ENCODE peak calls at places on chromosomes 5 and 9, in eight cellular contexts. L is adrenal gland, Z is GM12878, W is spleen, S is uterus, R is suprapubic skin, G is heart left ventricle, X is HCT116. J is an unnamed sample.
A peak's percentile ranks its signal among the peaks of the same experiment; 100 is the strongest.

GRCh38 chr9:91415290-91415689 is 8.3 kb downstream of the NFIL3 start:
- DNase-seq in L (no peak), Z (peak; percentile 32), W (no peak), S (no peak), R (no peak), G (no peak), X (no peak), J (no peak)

GRCh38 chr5:154302181-154302580 is 111.6 kb downstream of the GALNT10 start:
- DNase-seq in L (peak; percentile 9), Z (no peak), W (no peak), S (no peak), R (no peak), G (peak; percentile 71), X (no peak), J (no peak)

GRCh38 chr5:126450388-126450787 is 27.2 kb downstream of the GRAMD2B start:
- DNase-seq in L (peak; percentile 21), Z (no peak), W (no peak), S (no peak), R (no peak), G (no peak), X (no peak), J (no peak)

GRCh38 chr9:111036946-111037743 is 1.1 kb downstream of the LPAR1 start:
- DNase-seq in L (no peak), Z (no peak), W (no peak), S (peak; percentile 25), R (no peak), G (no peak), X (peak; percentile 7), J (peak; percentile 33)

GRCh38 chr5:459562-460412 is 16.8 kb downstream of the EXOC3 start:
- DNase-seq in L (no peak), Z (no peak), W (peak; percentile 70), S (peak; percentile 9), R (peak; percentile 55), G (no peak), X (no peak), J (no peak)

GRCh38 chr5:55519001-55519400 is 15.8 kb downstream of the PLPP1 start:
- DNase-seq in L (no peak), Z (no peak), W (no peak), S (no peak), R (no peak), G (no peak), X (no peak), J (no peak)

GRCh38 chr5:67516959-67517358 is 320.4 kb upstream of the CD180 start:
- DNase-seq in L (no peak), Z (no peak), W (no peak), S (no peak), R (no peak), G (no peak), X (no peak), J (no peak)

GRCh38 chr9:16230731-16231130 is 639.7 kb downstream of the BNC2 start:
- DNase-seq in L (no peak), Z (no peak), W (no peak), S (no peak), R (no peak), G (no peak), X (no peak), J (no peak)

GRCh38 chr5:17398439-17398838 is 99.6 kb upstream of the TAF11L2 start:
- DNase-seq in L (no peak), Z (no peak), W (no peak), S (no peak), R (no peak), G (no peak), X (no peak), J (no peak)

GRCh38 chr9:70510157-70510770 is 95.8 kb upstream of the KLF9 start:
- DNase-seq in L (peak; percentile 36), Z (no peak), W (peak; percentile 69), S (no peak), R (no peak), G (no peak), X (peak; percentile 24), J (peak; percentile 59)

GRCh38 chr9:93263334-93264229 is 79.6 kb downstream of the WNK2 start:
- DNase-seq in L (no peak), Z (no peak), W (peak; percentile 54), S (no peak), R (peak; percentile 44), G (no peak), X (no peak), J (peak; percentile 9)

GRCh38 chr5:9288234-9288633 is 257.6 kb downstream of the SEMA5A start:
- DNase-seq in L (no peak), Z (no peak), W (no peak), S (no peak), R (no peak), G (peak; percentile 74), X (no peak), J (peak; percentile 54)

GRCh38 chr5:149358294-149358651 is 427 bp downstream of the PCYOX1L start:
- DNase-seq in L (peak; percentile 56), Z (no peak), W (peak; percentile 90), S (peak; percentile 55), R (peak; percentile 85), G (peak; percentile 56), X (no peak), J (peak; percentile 67)

DNA sequence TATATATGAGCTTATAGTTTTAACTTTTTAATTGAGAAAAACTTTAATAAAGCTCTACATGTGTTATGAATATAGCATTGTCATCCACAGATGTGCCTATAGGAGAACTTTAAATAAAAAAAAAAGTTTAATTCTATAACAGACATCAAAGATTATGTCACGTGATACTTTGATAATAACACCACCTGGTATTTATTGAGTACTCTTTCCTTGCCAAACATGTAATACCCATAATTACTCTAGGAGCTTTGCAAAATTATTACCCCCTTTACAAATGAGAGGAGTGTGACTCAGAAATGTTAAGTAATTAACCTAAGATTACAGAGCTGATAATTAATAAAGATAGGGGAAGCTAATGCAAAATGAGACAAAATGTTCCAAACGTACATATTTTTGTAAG is 43.0 kb downstream of the ITGA2 start:
- DNase-seq in L (no peak), Z (no peak), W (no peak), S (no peak), R (no peak), G (no peak), X (no peak), J (no peak)
- H3K4me1 ChIP-seq in L (peaks cover 40% of the 10 kb centered on the region), Z (no peaks in the 10 kb centered on the region), W (peaks cover 29% of the 10 kb centered on the region), S (no peaks in the 10 kb centered on the region), R (peaks cover 42% of the 10 kb centered on the region), G (no peaks in the 10 kb centered on the region), X (peaks cover 52% of the 10 kb centered on the region), J (no peaks in the 10 kb centered on the region)

GRCh38 chr5:53482717-53483638 is 2.5 kb downstream of the FST start:
- DNase-seq in L (peak; percentile 44), Z (no peak), W (peak; percentile 79), S (peak; percentile 20), R (peak; percentile 69), G (peak; percentile 45), X (no peak), J (peak; percentile 34)
- TF ChIP-seq CTCF in L (no peak), Z (peak; percentile 9), W (no peak), S (no peak), R (no peak), G (peak; percentile 28), X (no peak), J (no peak)

GRCh38 chr5:95986937-95987520 is 25.4 kb upstream of the ELL2 start:
- DNase-seq in L (no peak), Z (no peak), W (no peak), S (no peak), R (no peak), G (no peak), X (no peak), J (no peak)
- TF ChIP-seq POLR2A in L (no peak), Z (no peak), W (no peak), S (no peak), R (no peak), G (no peak), X (no peak), J (no peak)

DNA sequence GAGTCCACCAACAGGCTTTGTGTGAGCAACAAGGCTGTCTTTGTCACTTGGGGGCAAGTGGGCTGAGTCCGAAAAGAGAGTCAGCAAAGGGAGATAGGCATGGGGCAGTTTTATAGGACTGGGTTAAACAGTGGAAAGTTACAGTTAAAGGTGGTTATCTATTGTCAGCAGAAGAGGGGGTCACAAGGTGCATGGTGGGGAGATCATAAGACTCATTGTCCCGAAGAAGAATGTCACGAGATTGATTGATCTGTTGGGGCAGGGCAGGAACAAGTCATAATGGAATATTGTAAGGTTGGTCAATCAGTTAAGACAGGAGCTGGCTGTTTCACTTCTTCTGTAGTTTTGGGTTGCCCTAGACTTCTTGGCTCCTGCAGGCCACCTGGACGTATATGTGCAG is 7.6 kb upstream of the HMGCS1 start:
- DNase-seq in L (no peak), Z (no peak), W (no peak), S (no peak), R (no peak), G (no peak), X (no peak), J (no peak)
- H3K4me1 ChIP-seq in L (no peaks in the 10 kb centered on the region), Z (no peaks in the 10 kb centered on the region), W (no peaks in the 10 kb centered on the region), S (no peaks in the 10 kb centered on the region), R (peaks cover under 1% of the 10 kb centered on the region), G (no peaks in the 10 kb centered on the region), X (peaks cover 2% of the 10 kb centered on the region), J (no peaks in the 10 kb centered on the region)

DNA sequence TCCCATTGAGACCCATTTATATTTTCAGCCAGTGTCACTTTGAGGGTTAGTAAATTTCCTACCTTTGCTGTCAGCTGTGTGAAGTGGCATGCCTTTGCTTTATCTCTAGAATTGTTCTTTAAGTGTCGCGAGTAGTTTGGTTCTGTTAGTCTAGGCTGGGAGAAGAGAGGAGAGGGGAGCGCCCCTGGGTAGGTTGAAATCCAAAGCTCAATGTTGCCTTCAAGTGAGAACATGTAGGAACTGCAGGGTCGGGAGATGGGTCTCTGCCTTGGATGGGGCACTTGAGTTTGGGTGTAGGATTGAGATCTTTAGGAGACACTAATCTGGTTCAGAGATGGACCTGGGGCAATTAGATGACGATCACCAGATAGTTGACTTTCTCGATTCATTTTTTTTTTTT is 46.3 kb downstream of the STC2 start:
- DNase-seq in L (no peak), Z (no peak), W (no peak), S (no peak), R (no peak), G (no peak), X (no peak), J (no peak)
- TF ChIP-seq CTCF in L (no peak), Z (no peak), W (no peak), S (no peak), R (no peak), G (peak; percentile 44), X (peak; percentile 55), J (no peak)

J was measured in testis.